ENCODE peak calls at places on chromosomes 5 and 9, in four cellular contexts. T is SK-N-SH, V is HepG2, I is HCT116. M is an unnamed sample.

GRCh38 chr5:137114529-137114928 is 384.6 kb downstream of the SPOCK1 start:
- DNase-seq in T (peak; percentile 37), V (no peak), I (no peak), M (no peak)

GRCh38 chr5:111254613-111255012 is 30.4 kb downstream of the CAMK4 start:
- DNase-seq in T (no peak), V (no peak), I (no peak), M (no peak)

GRCh38 chr9:123686849-123687233 is 243.1 kb downstream of the DENND1A start:
- DNase-seq in T (no peak), V (no peak), I (no peak), M (no peak)

GRCh38 chr9:95611354-95611753 is 94.6 kb upstream of the PTCH1 start:
- DNase-seq in T (peak; percentile 48), V (no peak), I (no peak), M (no peak)

GRCh38 chr9:18480649-18481048 is 6.7 kb downstream of the ADAMTSL1 start:
- DNase-seq in T (no peak), V (no peak), I (no peak), M (no peak)

GRCh38 chr5:96933764-96934163 is 2.1 kb upstream of the LNPEP start:
- DNase-seq in T (no peak), V (no peak), I (no peak), M (no peak)

GRCh38 chr5:59816901-59817300 is 76.6 kb downstream of the PDE4D start:
- DNase-seq in T (no peak), V (no peak), I (no peak), M (no peak)

GRCh38 chr9:114372971-114373591 is 14.7 kb downstream of the AKNA start:
- DNase-seq in T (no peak), V (no peak), I (no peak), M (no peak)

GRCh38 chr5:58122157-58122556 is 337.7 kb downstream of the PLK2 start:
- DNase-seq in T (peak; percentile 24), V (no peak), I (no peak), M (no peak)

GRCh38 chr5:2239237-2239910 is 356.6 kb upstream of the IRX4 start:
- DNase-seq in T (no peak), V (no peak), I (no peak), M (no peak)

GRCh38 chr5:143245929-143246561 is 157.4 kb downstream of the NR3C1 start:
- DNase-seq in T (no peak), V (peak; percentile 64), I (peak; percentile 92), M (no peak)

GRCh38 chr5:108736855-108737254 is 10.8 kb upstream of the FER start:
- DNase-seq in T (no peak), V (no peak), I (no peak), M (no peak)

GRCh38 chr9:687034-687785 is 154.3 kb upstream of the DMRT1 start:
- DNase-seq in T (no peak), V (no peak), I (no peak), M (no peak)

GRCh38 chr9:97468658-97469448 is 32.6 kb upstream of the TMOD1 start:
- DNase-seq in T (peak; percentile 75), V (peak; percentile 67), I (peak; percentile 28), M (peak; percentile 84)

GRCh38 chr5:90528704-90529233 is 615 bp downstream of the LYSMD3 start:
- DNase-seq in T (peak; percentile 10), V (no peak), I (no peak), M (peak; percentile 17)

GRCh38 chr9:84230355-84231136 is 110.0 kb downstream of the SLC28A3 start:
- DNase-seq in T (no peak), V (no peak), I (no peak), M (no peak)

GRCh38 chr9:86093788-86094555 is 5.4 kb downstream of the GOLM1 start:
- DNase-seq in T (no peak), V (peak; percentile 95), I (peak; percentile 33), M (peak; percentile 47)

GRCh38 chr5:53250151-53250550 is 140.6 kb upstream of the MOCS2 start:
- DNase-seq in T (no peak), V (no peak), I (no peak), M (no peak)

GRCh38 chr5:96901384-96901783 is 25.1 kb downstream of the ERAP2 start:
- DNase-seq in T (no peak), V (peak; percentile 20), I (no peak), M (peak; percentile 50)

GRCh38 chr9:114288233-114289051 is 34.5 kb upstream of the ORM1 start:
- DNase-seq in T (no peak), V (no peak), I (no peak), M (peak; percentile 73)

GRCh38 chr9:129755151-129755550 is 2.3 kb upstream of the PTGES start:
- DNase-seq in T (no peak), V (no peak), I (no peak), M (no peak)

GRCh38 chr9:89359636-89360315 is 41.5 kb downstream of the SECISBP2 start:
- DNase-seq in T (no peak), V (no peak), I (no peak), M (no peak)

GRCh38 chr5:176836811-176837706 is 26.7 kb downstream of the UNC5A start:
- DNase-seq in T (no peak), V (no peak), I (no peak), M (no peak)

GRCh38 chr9:37540634-37541033 is 35.5 kb downstream of the FBXO10 start:
- DNase-seq in T (no peak), V (no peak), I (no peak), M (no peak)

GRCh38 chr5:124236366-124237231 is 509.8 kb downstream of the ZNF608 start:
- DNase-seq in T (no peak), V (no peak), I (no peak), M (no peak)

GRCh38 chr5:136516617-136517016 is 151.3 kb upstream of the TRPC7 start:
- DNase-seq in T (no peak), V (no peak), I (no peak), M (no peak)

GRCh38 chr9:89278997-89279739 is 31.8 kb upstream of the CKS2 start:
- DNase-seq in T (peak; percentile 68), V (peak; percentile 45), I (peak; percentile 36), M (peak; percentile 85)

GRCh38 chr5:79318935-79319614 is 83.1 kb downstream of the JMY start:
- DNase-seq in T (no peak), V (no peak), I (peak; percentile 7), M (no peak)

GRCh38 chr5:42360061-42360460 is 63.2 kb upstream of the GHR start:
- DNase-seq in T (no peak), V (no peak), I (no peak), M (no peak)

GRCh38 chr5:25515525-25515924 is 870.7 kb upstream of the CDH10 start:
- DNase-seq in T (no peak), V (no peak), I (no peak), M (peak; percentile 33)

GRCh38 chr5:135092476-135092875 is 58.4 kb upstream of the PITX1 start:
- DNase-seq in T (no peak), V (no peak), I (no peak), M (no peak)

GRCh38 chr5:172764861-172765765 is 5.9 kb downstream of the DUSP1 start:
- DNase-seq in T (peak; percentile 93), V (peak; percentile 99), I (peak; percentile 98), M (peak; percentile 99)

GRCh38 chr5:172768098-172768572 is 2.9 kb downstream of the DUSP1 start:
- DNase-seq in T (no peak), V (no peak), I (no peak), M (no peak)

GRCh38 chr5:172768573-172769323 is 2.2 kb downstream of the DUSP1 start:
- DNase-seq in T (no peak), V (no peak), I (no peak), M (no peak)

GRCh38 chr5:172765766-172766286 is 5.2 kb downstream of the DUSP1 start:
- DNase-seq in T (no peak), V (no peak), I (no peak), M (no peak)

GRCh38 chr5:172766287-172767104 is 4.5 kb downstream of the DUSP1 start:
- DNase-seq in T (no peak), V (peak; percentile 86), I (no peak), M (no peak)
- TF ChIP-seq POLR2AphosphoS5 in T (no peak), V (peak; percentile 69), I (peak; percentile 34), M (no peak)

GRCh38 chr5:138874771-138875628 is at the start of gene LRRTM2:
- DNase-seq in T (peak; percentile 63), V (no peak), I (no peak), M (no peak)

GRCh38 chr5:138873096-138873885 is 1.8 kb downstream of the LRRTM2 start:
- DNase-seq in T (no peak), V (no peak), I (no peak), M (no peak)

GRCh38 chr5:138876811-138877210 is 1.7 kb upstream of the LRRTM2 start:
- DNase-seq in T (no peak), V (no peak), I (no peak), M (no peak)

GRCh38 chr5:138873886-138874200 is 1.3 kb downstream of the LRRTM2 start:
- DNase-seq in T (peak; percentile 21), V (no peak), I (no peak), M (no peak)

GRCh38 chr5:138874241-138874640 is 894 bp downstream of the LRRTM2 start:
- DNase-seq in T (peak; percentile 39), V (no peak), I (no peak), M (no peak)
- H4K20me1 ChIP-seq in T (peaks cover 94% of the 10 kb centered on the region), V (peaks cover 51% of the 10 kb centered on the region), I (peaks cover 15% of the 10 kb centered on the region), M (peaks cover 12% of the 10 kb centered on the region)

GRCh38 chr9:132409828-132410528 is at the start of gene CFAP77:
- DNase-seq in T (peak; percentile 88), V (peak; percentile 10), I (peak; percentile 26), M (peak; percentile 80)
- TF ChIP-seq POLR2AphosphoS5 in T (no peak), V (no peak), I (no peak), M (no peak)

GRCh38 chr9:79684059-79684458 is 112.3 kb downstream of the TLE4 start:
- DNase-seq in T (no peak), V (no peak), I (no peak), M (no peak)
- H4K20me1 ChIP-seq in T (peaks cover 6% of the 10 kb centered on the region), V (no peaks in the 10 kb centered on the region), I (no peaks in the 10 kb centered on the region), M (no peaks in the 10 kb centered on the region)

GRCh38 chr9:2036844-2037243 is 21.7 kb downstream of the SMARCA2 start:
- DNase-seq in T (no peak), V (no peak), I (no peak), M (no peak)
- TF ChIP-seq POLR2AphosphoS5 in T (no peak), V (no peak), I (no peak), M (no peak)

DNA sequence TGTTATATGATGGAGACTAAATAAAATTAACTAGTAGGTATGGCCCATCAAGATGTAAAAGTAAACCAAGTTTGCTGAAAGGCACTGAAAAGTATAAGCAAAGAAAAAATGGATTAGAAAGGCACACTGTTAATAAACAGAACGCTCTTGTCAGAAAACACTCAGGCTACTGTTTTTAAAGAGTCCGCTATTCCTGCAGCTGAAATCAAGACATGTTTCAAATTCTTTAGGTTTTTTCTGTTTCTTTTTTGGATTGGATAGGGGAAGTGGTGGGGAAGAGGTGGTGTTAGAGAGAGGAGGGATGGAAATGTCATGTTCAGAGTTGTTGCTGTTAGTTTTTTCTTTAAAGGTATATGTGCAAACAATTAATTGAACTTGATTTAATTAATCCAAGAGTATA is 17.5 kb downstream of the OSTF1 start:
- DNase-seq in T (no peak), V (no peak), I (no peak), M (no peak)
- H4K20me1 ChIP-seq in T (no peaks in the 10 kb centered on the region), V (no peaks in the 10 kb centered on the region), I (no peaks in the 10 kb centered on the region), M (peaks cover 3% of the 10 kb centered on the region)

M was measured in GM23338.